ENCODE peak calls at places on chromosomes 6 and 20, in ten cellular contexts. D is A549, R is adrenal gland, A is IMR-90, I is endothelial cell of umbilical vein, F is PC-3, Z is ovary, K is HCT116, M is lower lobe of right lung, S is cardiac muscle cell. L is an unnamed sample.

GRCh38 chr6:89007209-89008001 is 44.0 kb upstream of the RNGTT start:
- DNase-seq in M (no peak), F (no peak), R (no peak), S (peak; percentile 27), K (no peak), A (no peak), I (no peak), D (no peak), Z (no peak), L (no peak)

GRCh38 chr20:53926428-53927028 is 143.9 kb downstream of the BCAS1 start:
- DNase-seq in F (peak; percentile 100), A (peak; percentile 97), Z (no peak), I (peak; percentile 96), D (peak; percentile 68), K (no peak), M (no peak), R (peak; percentile 17), S (peak; percentile 94), L (no peak)

GRCh38 chr6:28807682-28808280 is 116.0 kb downstream of the TRIM27 start:
- DNase-seq in Z (no peak), I (peak; percentile 53), F (peak; percentile 75), D (no peak), M (no peak), K (peak; percentile 75), R (no peak), A (peak; percentile 69), S (peak; percentile 48), L (no peak)

GRCh38 chr6:38143191-38144154 is 323.9 kb downstream of the ZFAND3 start:
- DNase-seq in M (no peak), R (no peak), A (no peak), Z (no peak), D (no peak), I (no peak), F (no peak), S (no peak), K (no peak), L (no peak)

GRCh38 chr6:39665871-39666270 is 59.3 kb downstream of the KIF6 start:
- DNase-seq in K (no peak), M (no peak), R (no peak), F (no peak), D (no peak), A (peak; percentile 4), S (no peak), Z (no peak), I (no peak), L (no peak)

GRCh38 chr6:1067346-1067745 is 244.6 kb upstream of the FOXQ1 start:
- DNase-seq in K (no peak), A (no peak), Z (no peak), S (no peak), M (no peak), D (no peak), F (no peak), I (no peak), R (no peak), L (no peak)

GRCh38 chr6:10951675-10952282 is 64.9 kb downstream of the SYCP2L start:
- DNase-seq in R (no peak), F (peak; percentile 77), A (peak; percentile 94), I (peak; percentile 36), K (no peak), S (peak; percentile 80), Z (no peak), M (no peak), D (peak; percentile 23), L (no peak)

GRCh38 chr20:57467742-57468141 is 57.2 kb downstream of the CTCFL start:
- DNase-seq in S (no peak), K (no peak), A (no peak), R (no peak), F (no peak), D (no peak), M (peak; percentile 18), Z (no peak), I (no peak), L (no peak)

GRCh38 chr6:84466521-84466920 is 239.1 kb upstream of the CEP162 start:
- DNase-seq in I (peak; percentile 93), R (no peak), Z (no peak), M (no peak), S (peak; percentile 61), D (peak; percentile 35), F (peak; percentile 87), A (peak; percentile 7), K (peak; percentile 16), L (no peak)

GRCh38 chr6:168013250-168013915 is 15.9 kb downstream of the KIF25 start:
- DNase-seq in F (no peak), Z (no peak), D (no peak), I (no peak), M (peak; percentile 20), S (no peak), R (no peak), K (no peak), A (no peak), L (no peak)

GRCh38 chr6:139926711-139927110 is 552.3 kb upstream of the CITED2 start:
- DNase-seq in S (no peak), Z (no peak), I (no peak), A (peak; percentile 61), M (no peak), F (no peak), R (no peak), K (no peak), D (no peak), L (no peak)

GRCh38 chr6:65819152-65819551 is 112.1 kb upstream of the EYS start:
- DNase-seq in M (no peak), R (no peak), A (no peak), I (no peak), K (no peak), D (peak; percentile 25), F (peak; percentile 77), Z (no peak), S (no peak), L (no peak)

GRCh38 chr6:111176038-111176762 is 88.9 kb downstream of the SLC16A10 start:
- DNase-seq in D (no peak), S (no peak), Z (no peak), M (no peak), I (no peak), K (no peak), R (no peak), F (no peak), A (no peak), L (no peak)

DNA sequence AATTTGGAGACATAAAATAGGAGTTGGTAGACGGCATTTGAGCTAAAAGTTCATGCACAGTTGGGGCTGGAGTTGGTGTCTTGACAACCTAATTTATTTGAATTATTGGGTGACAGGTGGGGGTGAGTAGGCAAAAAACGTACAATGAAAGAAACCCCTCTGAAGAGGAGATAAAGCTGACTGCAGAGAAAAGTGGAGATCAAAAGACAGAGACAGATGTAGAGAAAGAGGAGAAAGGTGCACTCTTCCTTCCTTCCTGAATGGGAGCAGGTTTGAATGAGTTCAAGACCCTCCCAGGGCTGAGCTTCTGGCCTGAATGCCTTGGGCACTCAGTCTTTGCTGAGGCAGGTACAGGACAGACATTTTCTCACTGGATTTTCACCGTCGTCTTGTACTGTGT is 284.3 kb downstream of the DHX35 start:
- DNase-seq in D (no peak), R (no peak), M (no peak), K (no peak), I (no peak), S (no peak), A (no peak), F (no peak), Z (no peak), L (no peak)
- H3K4me1 ChIP-seq in D (no peaks in the 10 kb centered on the region), R (no peaks in the 10 kb centered on the region), M (no peaks in the 10 kb centered on the region), K (no peaks in the 10 kb centered on the region), I (no peaks in the 10 kb centered on the region), S (no peaks in the 10 kb centered on the region), A (no peaks in the 10 kb centered on the region), F (no peaks in the 10 kb centered on the region), Z (no peaks in the 10 kb centered on the region), L (no peaks in the 10 kb centered on the region)

GRCh38 chr6:125273965-125274364 is 27.8 kb downstream of the HDDC2 start:
- DNase-seq in M (no peak), Z (no peak), S (peak; percentile 53), A (peak; percentile 24), R (peak; percentile 77), F (peak; percentile 94), D (no peak), K (peak; percentile 10), I (no peak), L (no peak)
- TF ChIP-seq CTCF in M (no peak), Z (no peak), S (no peak), A (no peak), R (no peak), F (no peak), D (no peak), K (no peak), I (no peak), L (no peak)

GRCh38 chr20:10595230-10595629 is 78.6 kb downstream of the JAG1 start:
- DNase-seq in D (no peak), R (no peak), I (no peak), F (no peak), M (no peak), S (no peak), A (no peak), Z (no peak), K (no peak), L (no peak)
- H3K4me1 ChIP-seq in D (peaks cover 88% of the 10 kb centered on the region), R (peaks cover 8% of the 10 kb centered on the region), I (peaks cover 44% of the 10 kb centered on the region), F (peaks cover 95% of the 10 kb centered on the region), M (peaks cover 15% of the 10 kb centered on the region), S (no peaks in the 10 kb centered on the region), A (peaks cover 24% of the 10 kb centered on the region), Z (peaks cover 1% of the 10 kb centered on the region), K (peaks cover 57% of the 10 kb centered on the region), L (peaks cover 67% of the 10 kb centered on the region)

DNA sequence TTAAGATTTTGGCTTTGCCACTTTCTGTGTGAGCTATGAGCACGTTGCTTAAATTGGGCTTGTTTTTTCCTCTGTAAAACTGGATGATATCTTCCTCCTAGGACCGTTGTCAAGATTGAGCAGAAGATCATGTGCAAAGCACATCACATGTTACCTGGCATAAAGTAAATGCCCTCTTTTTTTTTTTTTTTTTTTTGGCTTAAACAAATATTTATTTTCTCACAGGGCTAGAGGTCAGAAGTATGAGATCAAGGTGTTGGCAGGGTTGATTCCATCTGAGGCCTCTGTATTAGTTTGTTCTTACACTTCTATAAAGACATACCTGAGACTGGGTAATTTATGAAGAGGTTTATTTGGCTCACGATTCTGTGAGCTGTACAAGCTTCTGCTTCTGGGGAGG is 42.7 kb downstream of the TOX2 start:
- DNase-seq in I (no peak), Z (no peak), D (no peak), S (no peak), K (no peak), F (no peak), M (no peak), A (no peak), R (no peak), L (no peak)
- TF ChIP-seq CTCF in I (no peak), Z (no peak), D (no peak), S (no peak), K (no peak), F (no peak), M (no peak), A (no peak), R (no peak), L (no peak)

GRCh38 chr20:19966840-19967239 is 50.3 kb upstream of the NAA20 start:
- DNase-seq in I (no peak), M (no peak), R (no peak), A (no peak), D (no peak), S (no peak), F (no peak), Z (no peak), K (no peak), L (no peak)
- H3K4me1 ChIP-seq in I (no peaks in the 10 kb centered on the region), M (peaks cover 40% of the 10 kb centered on the region), R (no peaks in the 10 kb centered on the region), A (peaks cover 18% of the 10 kb centered on the region), D (peaks cover 25% of the 10 kb centered on the region), S (peaks cover 26% of the 10 kb centered on the region), F (peaks cover 13% of the 10 kb centered on the region), Z (peaks cover 14% of the 10 kb centered on the region), K (peaks cover 3% of the 10 kb centered on the region), L (peaks cover 66% of the 10 kb centered on the region)

GRCh38 chr6:53290547-53291510 is 57.9 kb downstream of the ELOVL5 start:
- DNase-seq in M (no peak), A (no peak), I (no peak), K (no peak), R (no peak), Z (no peak), F (no peak), D (no peak), S (no peak), L (no peak)
- TF ChIP-seq CTCF in M (no peak), A (peak; percentile 14), I (no peak), K (no peak), R (no peak), Z (no peak), F (peak; percentile 43), D (no peak), S (peak; percentile 30), L (no peak)